ENCODE peak calls at places on chromosomes 2 and 18, in ten cellular contexts. One of them, this sample, is unnamed.
A peak's percentile ranks its signal among the peaks of the same experiment; 100 is the strongest.

GRCh38 chr2:180655842-180656454 is 324.5 kb upstream of the UBE2E3 start:
- DNase-seq in GM12878: no peak
- DNase-seq in prostate gland: no peak
- DNase-seq in K562: no peak
- DNase-seq in SK-N-SH: no peak
- DNase-seq in sigmoid colon: no peak
- DNase-seq in HepG2: no peak
- DNase-seq in transverse colon: no peak
- DNase-seq in endothelial cell of umbilical vein: no peak
- DNase-seq in HL-60: no peak
- DNase-seq in this sample: no peak

GRCh38 chr18:54358495-54358793 is 738 bp downstream of the C18orf54 start:
- DNase-seq in SK-N-SH: no peak
- DNase-seq in HL-60: no peak
- DNase-seq in prostate gland: no peak
- DNase-seq in GM12878: no peak
- DNase-seq in sigmoid colon: no peak
- DNase-seq in transverse colon: no peak
- DNase-seq in HepG2: no peak
- DNase-seq in K562: no peak
- DNase-seq in endothelial cell of umbilical vein: peak; percentile 59
- DNase-seq in this sample: no peak

GRCh38 chr2:70553584-70554337 is at the start of gene TGFA:
- DNase-seq in HL-60: peak; percentile 41
- DNase-seq in K562: peak; percentile 49
- DNase-seq in sigmoid colon: peak; percentile 71
- DNase-seq in endothelial cell of umbilical vein: peak; percentile 38
- DNase-seq in HepG2: peak; percentile 91
- DNase-seq in transverse colon: peak; percentile 89
- DNase-seq in GM12878: no peak
- DNase-seq in prostate gland: peak; percentile 78
- DNase-seq in SK-N-SH: peak; percentile 88
- DNase-seq in this sample: peak; percentile 86

GRCh38 chr2:216118474-216118873 is 9.3 kb downstream of the XRCC5 start:
- DNase-seq in endothelial cell of umbilical vein: no peak
- DNase-seq in sigmoid colon: no peak
- DNase-seq in prostate gland: no peak
- DNase-seq in transverse colon: no peak
- DNase-seq in HepG2: no peak
- DNase-seq in GM12878: no peak
- DNase-seq in K562: no peak
- DNase-seq in SK-N-SH: no peak
- DNase-seq in HL-60: no peak
- DNase-seq in this sample: no peak

GRCh38 chr18:79257480-79257879 is 138.2 kb upstream of the NFATC1 start:
- DNase-seq in sigmoid colon: no peak
- DNase-seq in K562: no peak
- DNase-seq in endothelial cell of umbilical vein: no peak
- DNase-seq in HepG2: no peak
- DNase-seq in prostate gland: no peak
- DNase-seq in SK-N-SH: no peak
- DNase-seq in HL-60: no peak
- DNase-seq in transverse colon: no peak
- DNase-seq in GM12878: no peak
- DNase-seq in this sample: no peak

GRCh38 chr2:219176818-219177593 is at the start of gene CNPPD1:
- DNase-seq in SK-N-SH: peak; percentile 92
- DNase-seq in transverse colon: peak; percentile 93
- DNase-seq in GM12878: no peak
- DNase-seq in HepG2: peak; percentile 82
- DNase-seq in prostate gland: peak; percentile 88
- DNase-seq in endothelial cell of umbilical vein: peak; percentile 83
- DNase-seq in sigmoid colon: peak; percentile 94
- DNase-seq in HL-60: peak; percentile 83
- DNase-seq in K562: peak; percentile 80
- DNase-seq in this sample: peak; percentile 93

GRCh38 chr2:96824079-96824870 is 8.2 kb downstream of the CNNM3 start:
- DNase-seq in K562: no peak
- DNase-seq in sigmoid colon: no peak
- DNase-seq in GM12878: no peak
- DNase-seq in transverse colon: no peak
- DNase-seq in endothelial cell of umbilical vein: no peak
- DNase-seq in prostate gland: no peak
- DNase-seq in HL-60: no peak
- DNase-seq in HepG2: peak; percentile 77
- DNase-seq in SK-N-SH: no peak
- DNase-seq in this sample: no peak

GRCh38 chr18:44637210-44638051 is 43.3 kb upstream of the SETBP1 start:
- DNase-seq in HL-60: no peak
- DNase-seq in K562: no peak
- DNase-seq in sigmoid colon: no peak
- DNase-seq in transverse colon: no peak
- DNase-seq in SK-N-SH: no peak
- DNase-seq in endothelial cell of umbilical vein: no peak
- DNase-seq in HepG2: no peak
- DNase-seq in prostate gland: no peak
- DNase-seq in GM12878: no peak
- DNase-seq in this sample: no peak

DNA sequence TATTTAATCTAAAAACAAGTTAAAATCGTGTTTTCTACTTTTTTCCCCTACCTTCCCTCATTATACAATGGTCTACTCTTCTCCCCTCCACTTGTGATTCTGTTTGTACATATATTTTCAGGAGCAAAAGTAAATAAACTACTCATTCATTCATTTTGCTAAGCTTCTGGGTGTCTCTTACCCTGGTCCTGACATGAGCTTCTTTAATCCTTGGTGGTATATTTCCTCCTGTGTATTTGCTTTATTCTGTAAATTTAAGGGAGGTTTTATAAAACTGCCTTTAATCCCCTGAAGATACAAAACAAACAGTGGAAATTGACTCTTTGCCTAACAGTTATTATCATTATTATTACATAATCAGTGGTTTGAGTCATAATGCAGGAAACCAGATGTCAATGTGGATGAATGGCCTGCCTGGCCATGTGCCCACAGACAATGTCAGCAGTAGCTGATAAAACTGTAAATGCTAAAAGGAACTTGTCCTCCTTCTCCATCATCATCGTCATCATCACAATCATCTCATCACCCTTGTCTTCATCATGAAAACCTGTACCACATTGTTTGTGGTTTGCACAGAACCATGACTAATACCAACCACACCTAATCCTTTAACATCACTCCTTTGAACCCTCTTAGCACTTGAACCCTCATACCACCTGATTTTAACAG is 95.8 kb downstream of the HNMT start:
- DNase-seq in K562: peak; percentile 15
- DNase-seq in sigmoid colon: no peak
- DNase-seq in GM12878: no peak
- DNase-seq in transverse colon: no peak
- DNase-seq in SK-N-SH: peak; percentile 11
- DNase-seq in prostate gland: no peak
- DNase-seq in HepG2: peak; percentile 46
- DNase-seq in HL-60: peak; percentile 7
- DNase-seq in endothelial cell of umbilical vein: peak; percentile 83
- DNase-seq in this sample: peak; percentile 56
- TF ChIP-seq POLR2AphosphoS5 in K562: peak; percentile 80
- TF ChIP-seq POLR2AphosphoS5 in sigmoid colon: no peak
- TF ChIP-seq POLR2AphosphoS5 in GM12878: no peak
- TF ChIP-seq POLR2AphosphoS5 in transverse colon: no peak
- TF ChIP-seq POLR2AphosphoS5 in SK-N-SH: peak; percentile 58
- TF ChIP-seq POLR2AphosphoS5 in prostate gland: no peak
- TF ChIP-seq POLR2AphosphoS5 in HepG2: no peak
- TF ChIP-seq POLR2AphosphoS5 in HL-60: no peak
- TF ChIP-seq POLR2AphosphoS5 in endothelial cell of umbilical vein: peak; percentile 35
- TF ChIP-seq POLR2AphosphoS5 in this sample: no peak

DNA sequence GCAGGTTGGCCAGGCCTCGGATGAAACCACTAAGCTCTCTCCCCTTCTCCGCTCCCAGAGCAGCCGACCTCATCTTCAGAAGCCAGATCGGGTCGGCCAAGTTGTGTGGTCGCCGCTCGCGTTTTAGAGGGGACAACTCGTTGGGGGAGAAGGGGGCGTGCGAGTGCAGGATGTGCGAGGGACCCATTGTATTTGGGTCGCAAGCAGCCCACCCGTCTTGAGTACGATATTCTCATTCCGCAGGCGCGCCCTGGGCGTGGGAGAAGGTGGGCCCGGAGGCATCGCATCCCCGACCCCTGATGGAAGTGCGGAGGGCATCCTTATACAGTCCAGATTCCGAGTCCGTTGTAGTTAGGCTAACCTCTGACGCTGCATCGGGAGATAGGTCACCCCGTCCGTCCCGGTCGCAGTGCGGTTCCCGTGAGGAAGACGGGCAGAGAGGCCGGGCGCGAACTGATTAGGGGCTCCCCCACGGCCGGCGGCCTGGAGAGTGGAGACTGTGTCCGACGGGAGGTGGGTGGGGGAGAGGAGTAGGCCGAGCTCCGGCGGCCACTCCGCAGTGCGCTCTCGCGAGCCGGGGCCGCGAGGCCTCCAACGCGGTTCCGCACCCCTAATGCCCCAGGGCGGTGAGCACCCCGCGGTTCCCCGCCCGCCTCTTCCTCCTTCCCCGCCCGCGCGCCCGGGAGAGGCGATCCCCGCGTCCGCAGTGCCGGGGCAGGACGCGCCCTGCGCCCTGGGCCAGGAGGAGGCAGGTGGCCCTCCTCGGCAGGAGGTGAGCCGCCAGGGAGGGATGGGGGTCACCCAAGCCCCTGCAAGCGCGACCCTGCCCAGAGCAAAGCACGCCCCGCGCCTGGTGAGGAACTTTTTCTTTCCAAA is 1.6 kb upstream of the SP5 start:
- DNase-seq in sigmoid colon: no peak
- DNase-seq in K562: no peak
- DNase-seq in endothelial cell of umbilical vein: no peak
- DNase-seq in GM12878: no peak
- DNase-seq in prostate gland: no peak
- DNase-seq in HepG2: peak; percentile 26
- DNase-seq in SK-N-SH: peak; percentile 43
- DNase-seq in transverse colon: peak; percentile 11
- DNase-seq in HL-60: no peak
- DNase-seq in this sample: no peak
- H3K27me3 ChIP-seq in sigmoid colon: peaks cover 47% of the 10 kb centered on the region
- H3K27me3 ChIP-seq in K562: no peaks in the 10 kb centered on the region
- H3K27me3 ChIP-seq in endothelial cell of umbilical vein: peaks cover 67% of the 10 kb centered on the region
- H3K27me3 ChIP-seq in GM12878: peaks cover 39% of the 10 kb centered on the region
- H3K27me3 ChIP-seq in prostate gland: peaks cover 4% of the 10 kb centered on the region
- H3K27me3 ChIP-seq in HepG2: no peaks in the 10 kb centered on the region
- H3K27me3 ChIP-seq in SK-N-SH: peaks cover 90% of the 10 kb centered on the region
- H3K27me3 ChIP-seq in transverse colon: peaks cover 97% of the 10 kb centered on the region
- H3K27me3 ChIP-seq in HL-60: peaks cover 80% of the 10 kb centered on the region
- H3K27me3 ChIP-seq in this sample: peaks cover 69% of the 10 kb centered on the region

GRCh38 chr18:68742206-68742605 is 27.3 kb upstream of the TMX3 start:
- DNase-seq in endothelial cell of umbilical vein: no peak
- DNase-seq in HL-60: no peak
- DNase-seq in K562: no peak
- DNase-seq in GM12878: no peak
- DNase-seq in prostate gland: no peak
- DNase-seq in sigmoid colon: no peak
- DNase-seq in SK-N-SH: no peak
- DNase-seq in transverse colon: no peak
- DNase-seq in HepG2: no peak
- DNase-seq in this sample: no peak
- H3K27ac ChIP-seq in endothelial cell of umbilical vein: no peak overlapping the region
- H3K27ac ChIP-seq in HL-60: no peak overlapping the region
- H3K27ac ChIP-seq in K562: no peak overlapping the region
- H3K27ac ChIP-seq in GM12878: no peak overlapping the region
- H3K27ac ChIP-seq in prostate gland: no peak overlapping the region
- H3K27ac ChIP-seq in sigmoid colon: no peak overlapping the region
- H3K27ac ChIP-seq in SK-N-SH: no peak overlapping the region
- H3K27ac ChIP-seq in transverse colon: no peak overlapping the region
- H3K27ac ChIP-seq in HepG2: no peak overlapping the region
- H3K27ac ChIP-seq in this sample: no peak overlapping the region

GRCh38 chr2:237160271-237160934 is 74.7 kb downstream of the COPS8 start:
- DNase-seq in HL-60: no peak
- DNase-seq in K562: no peak
- DNase-seq in prostate gland: no peak
- DNase-seq in transverse colon: no peak
- DNase-seq in GM12878: no peak
- DNase-seq in SK-N-SH: no peak
- DNase-seq in sigmoid colon: no peak
- DNase-seq in endothelial cell of umbilical vein: no peak
- DNase-seq in HepG2: no peak
- DNase-seq in this sample: no peak

GRCh38 chr2:237161239-237161638 is 75.5 kb downstream of the COPS8 start:
- DNase-seq in HepG2: no peak
- DNase-seq in K562: no peak
- DNase-seq in endothelial cell of umbilical vein: no peak
- DNase-seq in prostate gland: no peak
- DNase-seq in SK-N-SH: no peak
- DNase-seq in transverse colon: no peak
- DNase-seq in HL-60: no peak
- DNase-seq in GM12878: no peak
- DNase-seq in sigmoid colon: peak; percentile 91
- DNase-seq in this sample: no peak

GRCh38 chr2:237158194-237158593 is 72.5 kb downstream of the COPS8 start:
- DNase-seq in HL-60: no peak
- DNase-seq in sigmoid colon: no peak
- DNase-seq in transverse colon: no peak
- DNase-seq in SK-N-SH: no peak
- DNase-seq in endothelial cell of umbilical vein: no peak
- DNase-seq in GM12878: no peak
- DNase-seq in prostate gland: no peak
- DNase-seq in K562: no peak
- DNase-seq in HepG2: no peak
- DNase-seq in this sample: no peak

GRCh38 chr2:237157551-237158102 is 71.9 kb downstream of the COPS8 start:
- DNase-seq in SK-N-SH: no peak
- DNase-seq in K562: no peak
- DNase-seq in GM12878: no peak
- DNase-seq in transverse colon: no peak
- DNase-seq in sigmoid colon: no peak
- DNase-seq in HepG2: no peak
- DNase-seq in prostate gland: no peak
- DNase-seq in HL-60: no peak
- DNase-seq in endothelial cell of umbilical vein: no peak
- DNase-seq in this sample: no peak

DNA sequence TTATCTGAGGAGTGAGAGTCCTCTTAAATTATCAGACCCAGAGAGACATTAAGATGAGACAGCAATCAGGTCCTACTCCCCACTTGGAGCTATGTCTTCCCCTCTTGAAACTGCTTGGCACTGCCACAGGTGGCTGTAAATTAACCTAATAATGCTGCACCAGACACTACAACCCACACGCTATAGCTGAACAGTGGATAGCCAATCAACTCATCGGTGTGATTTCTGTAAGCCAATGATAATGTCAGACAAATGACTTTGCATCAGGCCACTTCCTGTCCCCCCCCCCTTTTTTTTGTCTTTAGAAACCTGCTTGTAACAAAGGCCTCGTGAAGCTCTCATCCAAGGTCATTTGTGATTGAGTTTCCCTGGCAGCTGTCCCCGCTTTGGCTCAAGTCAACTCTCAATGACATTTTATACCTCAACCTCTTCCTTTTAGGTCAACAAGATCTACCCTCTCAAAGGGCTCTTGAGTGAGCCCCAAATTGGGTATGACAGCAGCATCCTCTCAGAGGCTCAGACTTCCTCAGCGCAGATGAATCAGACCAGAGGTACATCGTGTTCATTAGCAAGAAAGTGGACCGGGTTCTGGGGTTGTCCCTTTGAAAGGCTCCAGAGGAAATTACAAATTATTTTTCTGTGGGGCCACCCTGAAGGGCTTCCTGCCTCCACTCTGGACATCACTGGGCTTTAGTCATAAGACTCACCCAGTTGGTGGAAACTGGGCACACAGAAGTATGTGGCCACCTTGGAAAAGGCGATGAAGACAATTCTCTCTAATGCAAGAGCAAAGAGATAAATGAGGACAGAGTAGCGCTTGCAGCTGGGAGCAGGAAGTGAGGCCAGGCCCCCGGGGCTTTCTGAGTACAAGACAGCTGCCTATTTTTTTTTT is 73.6 kb downstream of the COPS8 start:
- DNase-seq in HL-60: no peak
- DNase-seq in prostate gland: no peak
- DNase-seq in GM12878: no peak
- DNase-seq in SK-N-SH: no peak
- DNase-seq in transverse colon: no peak
- DNase-seq in sigmoid colon: no peak
- DNase-seq in HepG2: no peak
- DNase-seq in K562: no peak
- DNase-seq in endothelial cell of umbilical vein: no peak
- DNase-seq in this sample: no peak
- TF ChIP-seq POLR2AphosphoS5 in HL-60: no peak
- TF ChIP-seq POLR2AphosphoS5 in prostate gland: no peak
- TF ChIP-seq POLR2AphosphoS5 in GM12878: no peak
- TF ChIP-seq POLR2AphosphoS5 in SK-N-SH: no peak
- TF ChIP-seq POLR2AphosphoS5 in transverse colon: no peak
- TF ChIP-seq POLR2AphosphoS5 in sigmoid colon: no peak
- TF ChIP-seq POLR2AphosphoS5 in HepG2: no peak
- TF ChIP-seq POLR2AphosphoS5 in K562: no peak
- TF ChIP-seq POLR2AphosphoS5 in endothelial cell of umbilical vein: no peak
- TF ChIP-seq POLR2AphosphoS5 in this sample: no peak